ENCODE peak calls at places on chromosomes 13 and 19, in five cellular contexts. W is colonic mucosa, K is GM12878, I is MM.1S, Z is DND-41. H is an unnamed sample.

GRCh38 chr13:93862259-93862658 is 617.2 kb downstream of the DCT start:
- DNase-seq in W (no peak), K (no peak), I (no peak), Z (no peak), H (no peak)

GRCh38 chr13:46035066-46035465 is 17.5 kb downstream of the ZC3H13 start:
- DNase-seq in W (no peak), K (no peak), I (no peak), Z (no peak), H (no peak)

GRCh38 chr13:31267126-31267784 is 67.5 kb downstream of the B3GLCT start:
- DNase-seq in W (no peak), K (no peak), I (no peak), Z (no peak), H (no peak)

GRCh38 chr19:54393381-54393780 is 21.9 kb upstream of the TTYH1 start:
- DNase-seq in W (no peak), K (no peak), I (no peak), Z (no peak), H (no peak)

GRCh38 chr13:95858286-95859075 is 181.5 kb downstream of the DNAJC3 start:
- DNase-seq in W (no peak), K (no peak), I (no peak), Z (no peak), H (no peak)

GRCh38 chr19:38047048-38047435 is 140.0 kb downstream of the SIPA1L3 start:
- DNase-seq in W (no peak), K (no peak), I (no peak), Z (peak; percentile 36), H (no peak)

GRCh38 chr13:114099918-114100445 is 32.4 kb downstream of the RASA3 start:
- DNase-seq in W (no peak), K (no peak), I (peak; percentile 18), Z (no peak), H (peak; percentile 87)

GRCh38 chr19:42206871-42207755 is 10.4 kb downstream of the DEDD2 start:
- DNase-seq in W (peak; percentile 56), K (no peak), I (no peak), Z (no peak), H (no peak)

GRCh38 chr13:52109096-52109495 is 19.8 kb downstream of the NEK5 start:
- DNase-seq in W (no peak), K (no peak), I (no peak), Z (no peak), H (no peak)

GRCh38 chr19:18044825-18045304 is 36.9 kb downstream of the ARRDC2 start:
- DNase-seq in W (peak; percentile 89), K (peak; percentile 90), I (peak; percentile 93), Z (peak; percentile 92), H (peak; percentile 28)

GRCh38 chr19:37078717-37079032 is 442 bp downstream of the ZNF420 start:
- DNase-seq in W (no peak), K (peak; percentile 8), I (no peak), Z (no peak), H (no peak)

GRCh38 chr13:45133396-45134118 is 13.2 kb downstream of the GTF2F2 start:
- DNase-seq in W (no peak), K (no peak), I (no peak), Z (no peak), H (no peak)

GRCh38 chr19:41194157-41194552 is 1.1 kb downstream of the CYP2S1 start:
- DNase-seq in W (no peak), K (no peak), I (no peak), Z (peak; percentile 17), H (no peak)
- H3K9ac ChIP-seq in W (no peak overlapping the region), K (no peak overlapping the region), I (no peak overlapping the region), Z (no peak overlapping the region), H (no peak overlapping the region)

DNA sequence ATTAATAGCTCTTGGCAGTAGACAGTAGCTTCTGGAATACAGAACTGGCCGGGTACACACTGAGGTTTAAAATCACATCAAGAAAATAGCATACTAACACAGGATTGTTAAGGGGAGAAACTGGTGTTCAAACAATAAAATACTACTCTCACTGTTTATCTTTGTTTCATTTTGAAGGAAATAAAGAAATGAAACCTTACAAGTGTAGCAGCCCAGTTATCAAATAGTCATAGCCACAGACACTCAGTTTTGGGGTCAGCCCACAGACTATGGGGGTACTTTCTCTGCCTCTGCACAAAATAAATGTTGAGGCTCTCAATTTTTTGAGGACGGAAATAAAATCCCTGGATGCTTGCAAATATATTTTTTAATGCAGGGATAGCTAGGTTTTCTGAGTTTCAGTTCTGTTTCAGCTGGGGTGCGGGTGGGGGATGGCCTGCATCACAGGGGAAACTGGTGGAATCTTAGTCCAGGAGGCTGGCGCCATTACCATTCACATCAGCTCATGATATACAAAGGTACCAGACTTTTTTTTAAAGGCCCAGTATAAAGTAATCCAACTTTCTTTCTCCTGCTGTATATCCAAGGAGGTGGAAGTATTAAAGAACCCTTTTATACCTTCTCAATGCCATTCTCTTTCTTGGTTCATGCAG is 343.6 kb downstream of the KCNRG start:
- DNase-seq in W (no peak), K (no peak), I (no peak), Z (no peak), H (no peak)
- H3K9ac ChIP-seq in W (no peak overlapping the region), K (no peak overlapping the region), I (no peak overlapping the region), Z (no peak overlapping the region), H (no peak overlapping the region)

DNA sequence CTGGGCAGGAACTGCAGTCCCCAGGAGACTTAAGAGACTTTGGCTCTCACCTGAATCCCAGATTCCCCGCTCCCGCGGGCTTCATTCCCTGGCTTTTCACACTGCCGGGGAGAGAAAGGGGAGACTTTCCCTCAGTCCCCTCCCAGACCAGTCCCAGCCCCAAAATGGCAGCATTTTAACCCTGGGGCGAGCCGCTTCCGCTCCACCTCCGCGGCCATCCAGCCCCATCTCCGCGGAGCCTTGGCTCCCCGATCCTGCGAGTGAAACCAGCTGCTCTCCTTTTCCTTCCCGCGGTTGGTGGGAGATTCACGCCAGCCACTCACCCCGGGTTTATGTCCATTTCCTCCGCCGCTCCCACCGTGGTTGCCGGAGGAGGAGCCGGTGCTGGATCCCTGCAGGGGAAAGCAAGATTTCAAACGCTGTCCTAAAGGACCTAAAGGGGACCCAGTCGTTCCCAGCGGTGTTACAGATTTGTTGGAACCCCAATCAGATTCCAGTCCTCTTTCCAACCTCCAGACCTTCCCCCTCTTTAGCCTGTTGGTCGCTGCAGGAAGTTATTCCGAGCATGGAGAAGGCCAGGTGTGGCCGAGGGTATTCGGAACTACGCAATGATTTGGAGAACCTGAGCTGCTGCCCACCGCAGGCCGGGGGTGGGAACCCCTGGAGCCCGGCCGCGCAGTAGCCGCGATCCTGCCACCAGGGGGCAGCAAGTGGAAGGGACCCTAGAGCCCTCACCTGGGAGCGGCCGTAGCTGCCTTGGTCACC is 3.4 kb downstream of the DMKN start:
- DNase-seq in W (peak; percentile 84), K (no peak), I (peak; percentile 29), Z (peak; percentile 59), H (peak; percentile 93)
- H3K9ac ChIP-seq in W (peak overlapping the region; percentile 63), K (peak overlapping the region; percentile 62), I (no peak overlapping the region), Z (no peak overlapping the region), H (peak overlapping the region; percentile 31)

DNA sequence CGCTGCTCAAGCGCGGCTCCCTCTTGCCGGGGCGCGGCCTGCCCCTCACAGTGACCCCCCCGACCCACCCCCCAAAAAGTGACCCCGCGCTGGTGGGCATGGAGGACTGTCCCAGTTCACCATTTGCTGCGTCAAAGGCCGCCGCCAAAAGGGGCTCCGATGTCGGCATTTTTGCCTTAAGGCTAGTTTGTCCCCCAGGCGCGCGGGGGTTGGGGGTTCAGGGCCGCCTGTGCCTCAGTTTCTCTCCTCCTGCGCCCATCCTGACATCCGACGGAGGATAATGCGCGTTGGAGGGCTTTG is 17.1 kb downstream of the NFIX start:
- DNase-seq in W (no peak), K (no peak), I (no peak), Z (no peak), H (no peak)
- H3K9ac ChIP-seq in W (peak overlapping the region; percentile 44), K (no peak overlapping the region), I (no peak overlapping the region), Z (no peak overlapping the region), H (no peak overlapping the region)

GRCh38 chr19:39415111-39416046 is 2.9 kb downstream of the PLEKHG2 start:
- DNase-seq in W (peak; percentile 20), K (no peak), I (no peak), Z (no peak), H (no peak)
- H3K9ac ChIP-seq in W (peak overlapping the region; percentile 31), K (no peak overlapping the region), I (no peak overlapping the region), Z (peak overlapping the region; percentile 88), H (no peak overlapping the region)

DNA sequence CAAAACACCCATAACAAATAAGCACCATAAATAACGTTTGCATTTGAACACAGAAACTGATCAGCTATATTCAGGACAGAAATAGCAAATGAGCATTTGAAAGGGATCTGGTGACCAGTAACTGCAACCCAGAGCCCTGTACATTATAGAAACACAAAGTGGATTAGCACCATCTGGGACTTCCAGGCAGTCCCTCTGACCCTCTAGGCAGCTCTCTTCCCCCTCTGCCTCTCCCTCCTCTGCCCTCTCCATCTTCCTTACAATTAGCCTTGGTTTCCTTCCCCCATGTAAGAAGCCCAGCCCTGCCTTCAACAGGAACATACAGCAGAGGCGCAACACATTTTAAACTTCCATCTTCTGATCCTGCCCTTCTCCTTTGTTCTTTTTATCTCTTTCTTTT is 215.0 kb downstream of the DCLK1 start:
- DNase-seq in W (no peak), K (no peak), I (no peak), Z (no peak), H (no peak)
- H3K9ac ChIP-seq in W (no peak overlapping the region), K (no peak overlapping the region), I (no peak overlapping the region), Z (no peak overlapping the region), H (no peak overlapping the region)

H was measured in neural progenitor cell.